ENCODE peak calls at places on chromosomes 2 and 18, in nine cellular contexts. G is CD8-positive, alpha-beta T cell; I is OCI-LY7; W is aorta; Y is A673; A is SK-N-SH; H is adipocyte; R is transverse colon; M is GM23338. D is an unnamed sample.

GRCh38 chr2:70683455-70683854 is 84.5 kb downstream of the ADD2 start:
- DNase-seq in Y (no peak), W (peak; percentile 4), I (no peak), A (no peak), H (no peak), R (no peak), M (no peak), G (no peak), D (peak; percentile 28)

GRCh38 chr2:172052000-172052983 is 33.0 kb upstream of the DLX1 start:
- DNase-seq in M (no peak), I (no peak), A (peak; percentile 28), R (no peak), G (no peak), H (peak; percentile 74), Y (no peak), W (no peak), D (no peak)

GRCh38 chr2:1914541-1915165 is 170.3 kb upstream of the PXDN start:
- DNase-seq in R (no peak), M (no peak), I (no peak), G (no peak), W (no peak), Y (no peak), H (no peak), A (no peak), D (peak; percentile 37)

GRCh38 chr2:96117701-96118588 is 1.6 kb upstream of the ADRA2B start:
- DNase-seq in Y (no peak), H (no peak), M (peak; percentile 42), R (no peak), A (peak; percentile 66), G (no peak), I (peak; percentile 33), W (peak; percentile 69), D (no peak)

GRCh38 chr2:172931256-172931894 is 144.3 kb upstream of the MAP3K20 start:
- DNase-seq in M (peak; percentile 64), G (no peak), W (no peak), Y (peak; percentile 57), I (no peak), A (peak; percentile 59), H (peak; percentile 59), R (no peak), D (peak; percentile 80)

GRCh38 chr18:35441857-35442595 is 55.7 kb downstream of the INO80C start:
- DNase-seq in A (no peak), H (no peak), Y (no peak), R (no peak), M (no peak), W (no peak), G (no peak), I (peak; percentile 7), D (no peak)

GRCh38 chr18:24115628-24116027 is 23.2 kb upstream of the CABYR start:
- DNase-seq in M (no peak), I (no peak), W (no peak), Y (no peak), R (no peak), H (no peak), G (no peak), A (no peak), D (no peak)

GRCh38 chr2:189406612-189407011 is 34.7 kb upstream of the WDR75 start:
- DNase-seq in R (no peak), G (no peak), A (no peak), M (no peak), I (no peak), W (no peak), H (peak; percentile 14), Y (peak; percentile 40), D (no peak)

GRCh38 chr2:145569108-145569507 is 1049.2 kb upstream of the ZEB2 start:
- DNase-seq in H (peak; percentile 1), A (no peak), M (no peak), Y (no peak), R (no peak), G (no peak), I (no peak), W (no peak), D (no peak)

GRCh38 chr2:119214453-119214852 is 9.2 kb upstream of the STEAP3 start:
- DNase-seq in A (no peak), R (no peak), M (no peak), W (no peak), I (no peak), Y (no peak), G (no peak), H (no peak), D (no peak)

GRCh38 chr2:190875881-190876280 is 4.7 kb upstream of the GLS start:
- DNase-seq in G (no peak), H (no peak), W (no peak), Y (no peak), M (no peak), R (no peak), I (no peak), A (no peak), D (no peak)

GRCh38 chr2:54522624-54523281 is 66.6 kb downstream of the SPTBN1 start:
- DNase-seq in G (peak; percentile 77), R (peak; percentile 67), I (peak; percentile 89), H (peak; percentile 67), A (peak; percentile 60), M (peak; percentile 94), W (no peak), Y (peak; percentile 75), D (peak; percentile 57)

GRCh38 chr2:222518570-222519381 is 94.4 kb downstream of the SGPP2 start:
- DNase-seq in A (no peak), W (no peak), H (peak; percentile 83), G (no peak), I (no peak), M (peak; percentile 9), Y (peak; percentile 69), R (peak; percentile 66), D (no peak)

GRCh38 chr18:66872277-66872676 is 268.4 kb upstream of the CDH19 start:
- DNase-seq in M (peak; percentile 16), I (peak; percentile 0), G (no peak), H (peak; percentile 14), R (no peak), W (no peak), A (peak; percentile 36), Y (peak; percentile 55), D (no peak)

GRCh38 chr18:69658137-69658536 is 257.4 kb downstream of the DOK6 start:
- DNase-seq in R (no peak), I (no peak), M (no peak), H (peak; percentile 66), W (no peak), Y (no peak), A (no peak), G (no peak), D (no peak)

GRCh38 chr2:212998629-212999359 is 152.6 kb downstream of the IKZF2 start:
- DNase-seq in W (no peak), Y (no peak), A (no peak), I (no peak), H (peak; percentile 22), R (no peak), G (no peak), M (no peak), D (no peak)

GRCh38 chr2:854460-854859 is 96.2 kb upstream of the SNTG2 start:
- DNase-seq in A (no peak), I (peak; percentile 37), M (peak; percentile 88), W (no peak), Y (no peak), G (no peak), H (peak; percentile 32), R (peak; percentile 66), D (peak; percentile 22)

GRCh38 chr2:119638246-119638645 is 40.8 kb upstream of the TMEM177 start:
- DNase-seq in G (no peak), W (no peak), I (no peak), R (no peak), Y (no peak), H (no peak), A (no peak), M (no peak), D (no peak)

GRCh38 chr18:10477121-10477862 is 22.9 kb downstream of the APCDD1 start:
- DNase-seq in I (no peak), G (no peak), A (no peak), H (no peak), R (no peak), W (no peak), M (peak; percentile 50), Y (peak; percentile 97), D (no peak)

DNA sequence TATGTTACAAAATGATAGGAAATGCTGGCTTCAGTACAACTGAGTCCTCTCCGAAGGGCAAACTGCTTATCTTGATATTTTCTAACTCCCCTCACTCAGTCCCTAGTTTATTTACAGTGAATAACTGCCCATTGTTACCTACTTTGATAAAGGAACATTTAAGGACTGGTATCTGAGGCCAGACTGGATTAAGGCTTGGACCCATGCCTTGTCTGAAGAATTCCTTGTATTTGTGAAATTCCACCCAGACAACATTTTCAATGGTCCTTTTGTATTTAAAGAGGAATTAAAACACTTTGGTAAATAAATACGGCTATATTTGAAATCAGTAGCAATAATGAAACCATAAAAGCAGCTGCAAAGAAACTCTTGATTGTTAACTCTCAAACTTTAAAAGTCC is 58.3 kb downstream of the PELI1 start:
- DNase-seq in M (no peak), Y (no peak), H (peak; percentile 7), R (no peak), I (no peak), A (no peak), W (no peak), G (no peak), D (no peak)
- H3K4me1 ChIP-seq in M (peaks cover 5% of the 10 kb centered on the region), Y (no peaks in the 10 kb centered on the region), H (peaks cover 2% of the 10 kb centered on the region), R (no peaks in the 10 kb centered on the region), I (peaks cover 90% of the 10 kb centered on the region), A (no peaks in the 10 kb centered on the region), W (no peaks in the 10 kb centered on the region), G (no peaks in the 10 kb centered on the region), D (peaks cover 4% of the 10 kb centered on the region)

GRCh38 chr18:13530879-13531387 is 195.4 kb downstream of the FAM210A start:
- DNase-seq in Y (peak; percentile 55), M (peak; percentile 50), I (peak; percentile 34), G (peak; percentile 55), H (peak; percentile 71), A (peak; percentile 43), W (peak; percentile 89), R (peak; percentile 62), D (no peak)
- H3K4me1 ChIP-seq in Y (no peaks in the 10 kb centered on the region), M (no peaks in the 10 kb centered on the region), I (no peaks in the 10 kb centered on the region), G (peaks cover 12% of the 10 kb centered on the region), H (peaks cover 7% of the 10 kb centered on the region), A (peaks cover 7% of the 10 kb centered on the region), W (no peaks in the 10 kb centered on the region), R (no peaks in the 10 kb centered on the region), D (no peaks in the 10 kb centered on the region)

DNA sequence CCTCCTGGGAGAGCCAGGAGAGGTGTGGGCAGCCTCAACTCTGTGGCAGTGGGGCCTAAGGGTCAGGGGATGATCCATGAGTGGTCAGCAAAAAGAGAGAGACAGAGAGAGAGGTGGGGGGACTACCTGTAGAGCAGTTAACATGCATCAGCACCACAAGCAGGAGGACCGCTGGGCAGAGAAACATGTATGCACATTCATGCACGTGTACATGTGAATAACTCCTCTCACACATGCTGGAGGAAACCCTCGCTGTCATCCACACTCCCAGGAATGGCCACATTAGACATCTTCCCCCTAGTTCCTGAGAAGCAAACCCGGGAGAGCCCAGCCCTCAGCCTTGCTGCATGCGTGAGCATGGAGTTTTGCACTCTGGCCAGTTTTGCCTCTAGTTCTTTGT is 166.1 kb downstream of the SMAD7 start:
- DNase-seq in R (no peak), W (peak; percentile 63), I (no peak), H (no peak), Y (no peak), G (no peak), A (no peak), M (no peak), D (no peak)
- H3K4me1 ChIP-seq in R (peaks cover 25% of the 10 kb centered on the region), W (no peaks in the 10 kb centered on the region), I (peaks cover 72% of the 10 kb centered on the region), H (peaks cover 44% of the 10 kb centered on the region), Y (peaks cover 12% of the 10 kb centered on the region), G (peaks cover 9% of the 10 kb centered on the region), A (peaks cover 75% of the 10 kb centered on the region), M (no peaks in the 10 kb centered on the region), D (peaks cover 24% of the 10 kb centered on the region)

GRCh38 chr2:98730053-98730850 is 680 bp downstream of the MGAT4A start:
- DNase-seq in H (peak; percentile 25), R (peak; percentile 70), A (peak; percentile 73), M (peak; percentile 38), Y (peak; percentile 11), W (peak; percentile 80), I (peak; percentile 74), G (peak; percentile 78), D (no peak)
- H3K4me1 ChIP-seq in H (peaks cover 10% of the 10 kb centered on the region), R (peaks cover 66% of the 10 kb centered on the region), A (peaks cover 5% of the 10 kb centered on the region), M (peaks cover 19% of the 10 kb centered on the region), Y (no peaks in the 10 kb centered on the region), W (no peaks in the 10 kb centered on the region), I (peaks cover 50% of the 10 kb centered on the region), G (peaks cover 50% of the 10 kb centered on the region), D (peaks cover 11% of the 10 kb centered on the region)

D was measured in SJSA1.